ENCODE peak calls at places on chromosomes 16 and 17, in six cellular contexts. D is choroid plexus epithelial cell; M is adrenal gland; Q is CD8-positive, alpha-beta T cell; U is pancreas; H is lung. A is an unnamed sample.

GRCh38 chr16:54633943-54634362 is 296.7 kb upstream of the IRX5 start:
- DNase-seq in D (peak), M (peak), Q (no peak), U (no peak), H (peak), A (no peak)

GRCh38 chr16:11636172-11636721 is 32.0 kb upstream of the SNN start:
- DNase-seq in D (no peak), M (no peak), Q (no peak), U (peak), H (peak), A (no peak)

GRCh38 chr17:9645858-9646555 is 690 bp downstream of the USP43 start:
- DNase-seq in D (peak), M (peak), Q (no peak), U (peak), H (peak), A (no peak)

GRCh38 chr17:68085751-68086445 is 50.4 kb downstream of the KPNA2 start:
- DNase-seq in D (peak), M (no peak), Q (no peak), U (no peak), H (no peak), A (no peak)

GRCh38 chr16:46883353-46883689 is 841 bp upstream of the GPT2 start:
- DNase-seq in D (no peak), M (peak), Q (no peak), U (no peak), H (no peak), A (no peak)

GRCh38 chr17:28317965-28318758 is 838 bp upstream of the TMEM97 start:
- DNase-seq in D (no peak), M (no peak), Q (no peak), U (no peak), H (no peak), A (no peak)

GRCh38 chr17:42519546-42520444 is 16.2 kb upstream of the NAGLU start:
- DNase-seq in D (peak), M (peak), Q (no peak), U (peak), H (peak), A (peak)

GRCh38 chr16:48158296-48158695 is 2.5 kb upstream of the ABCC12 start:
- DNase-seq in D (peak), M (no peak), Q (no peak), U (no peak), H (no peak), A (no peak)

GRCh38 chr16:86590501-86591144 is 12.3 kb downstream of the FOXL1 start:
- DNase-seq in D (peak), M (no peak), Q (no peak), U (no peak), H (no peak), A (peak)

GRCh38 chr17:81665205-81666091 is 957 bp downstream of the OXLD1 start:
- DNase-seq in D (peak), M (peak), Q (no peak), U (no peak), H (no peak), A (no peak)

GRCh38 chr17:80297996-80298560 is 37.4 kb downstream of the RNF213 start:
- DNase-seq in D (no peak), M (no peak), Q (no peak), U (no peak), H (no peak), A (no peak)

GRCh38 chr16:35431829-35432663 is 1972.6 kb downstream of the TP53TG3F start:
- DNase-seq in D (no peak), M (peak), Q (no peak), U (no peak), H (no peak), A (no peak)

GRCh38 chr16:87556941-87557459 is 45.3 kb upstream of the JPH3 start:
- DNase-seq in D (no peak), M (peak), Q (no peak), U (no peak), H (peak), A (no peak)

GRCh38 chr16:75733305-75734141 is 7.2 kb upstream of the CPHXL start:
- DNase-seq in D (peak), M (peak), Q (no peak), U (no peak), H (no peak), A (peak)

GRCh38 chr16:27549607-27549856 is 181 bp downstream of the GTF3C1 start:
- DNase-seq in D (no peak), M (no peak), Q (no peak), U (no peak), H (no peak), A (no peak)
- TF ChIP-seq CTCF in D (no peak), M (no peak), Q (no peak), U (no peak), H (no peak), A (no peak)

GRCh38 chr17:58254803-58255202 is 16.4 kb downstream of the LPO start:
- DNase-seq in D (no peak), M (no peak), Q (no peak), U (no peak), H (no peak), A (no peak)
- TF ChIP-seq CTCF in D (peak), M (no peak), Q (no peak), U (no peak), H (no peak), A (no peak)

GRCh38 chr17:35747540-35748017 is 5.5 kb downstream of the GAS2L2 start:
- DNase-seq in D (peak), M (peak), Q (peak), U (peak), H (peak), A (peak)
- TF ChIP-seq CTCF in D (peak), M (peak), Q (peak), U (peak), H (peak), A (peak)

DNA sequence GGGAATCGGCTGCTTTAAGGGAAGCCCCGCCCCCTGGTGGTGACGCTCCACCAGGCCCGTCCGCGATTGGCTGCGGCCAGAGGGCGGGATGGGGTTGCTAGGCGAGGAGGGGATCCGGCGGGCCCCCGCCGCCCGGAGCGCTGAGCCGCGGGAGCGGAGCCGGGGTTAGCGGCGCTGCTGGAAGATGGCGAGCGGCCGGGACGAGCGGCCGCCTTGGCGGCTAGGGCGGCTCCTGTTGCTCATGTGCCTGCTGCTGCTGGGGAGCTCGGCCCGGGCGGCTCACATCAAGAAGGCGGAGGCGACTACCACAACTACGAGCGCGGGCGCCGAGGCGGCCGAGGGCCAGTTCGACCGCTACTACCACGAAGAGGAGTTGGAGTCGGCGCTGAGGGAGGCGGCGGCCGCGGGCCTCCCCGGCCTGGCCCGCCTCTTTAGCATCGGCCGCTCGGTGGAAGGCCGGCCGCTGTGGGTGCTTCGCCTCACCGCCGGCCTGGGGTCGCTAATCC is at the start of gene CPD:
- DNase-seq in D (peak), M (peak), Q (peak), U (peak), H (peak), A (peak)
- TF ChIP-seq CTCF in D (no peak), M (no peak), Q (no peak), U (peak), H (no peak), A (no peak)

GRCh38 chr16:19689342-19689741 is 28.7 kb downstream of the KNOP1 start:
- DNase-seq in D (no peak), M (no peak), Q (no peak), U (no peak), H (no peak), A (no peak)

GRCh38 chr16:19694989-19695388 is 23.0 kb downstream of the KNOP1 start:
- DNase-seq in D (no peak), M (no peak), Q (no peak), U (no peak), H (no peak), A (no peak)

GRCh38 chr16:19690196-19690595 is 27.8 kb downstream of the KNOP1 start:
- DNase-seq in D (peak), M (peak), Q (no peak), U (no peak), H (no peak), A (no peak)

GRCh38 chr16:19688396-19689024 is 29.5 kb downstream of the KNOP1 start:
- DNase-seq in D (no peak), M (no peak), Q (no peak), U (no peak), H (no peak), A (no peak)

GRCh38 chr16:19691161-19691850 is 26.7 kb downstream of the KNOP1 start:
- DNase-seq in D (peak), M (peak), Q (no peak), U (no peak), H (no peak), A (no peak)
- TF ChIP-seq CTCF in D (no peak), M (no peak), Q (no peak), U (no peak), H (no peak), A (no peak)

DNA sequence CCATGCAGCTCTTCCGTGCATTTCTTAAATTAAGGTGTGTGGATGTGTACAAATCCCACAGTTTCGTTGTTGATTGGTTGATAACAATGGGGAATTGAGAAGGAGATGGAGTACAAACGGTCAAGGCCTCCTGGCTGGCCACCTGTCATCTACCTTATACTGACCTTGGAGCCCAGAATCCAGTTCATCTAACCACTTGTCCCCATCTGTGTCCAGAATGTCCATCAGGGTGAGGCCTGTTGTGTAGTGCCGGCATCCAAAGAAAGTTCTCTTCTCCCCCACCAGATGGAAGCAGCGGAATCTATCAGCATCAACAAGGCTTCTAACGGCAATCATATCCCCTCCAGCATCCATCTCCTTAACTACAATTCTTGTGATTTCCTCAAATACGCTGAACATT is 1.5 kb downstream of the GSDMB start:
- DNase-seq in D (peak), M (no peak), Q (no peak), U (no peak), H (no peak), A (no peak)
- TF ChIP-seq CTCF in D (peak), M (no peak), Q (no peak), U (no peak), H (no peak), A (peak)

GRCh38 chr16:28494141-28494851 is at the start of gene APOBR:
- DNase-seq in D (no peak), M (peak), Q (peak), U (peak), H (peak), A (no peak)

GRCh38 chr16:28492511-28492910 is 637 bp upstream of the CLN3 start:
- DNase-seq in D (no peak), M (no peak), Q (no peak), U (no peak), H (no peak), A (no peak)

GRCh38 chr16:28491970-28492474 is at the start of gene CLN3:
- DNase-seq in D (peak), M (peak), Q (peak), U (peak), H (peak), A (peak)

GRCh38 chr16:28495098-28495793 is 803 bp downstream of the APOBR start:
- DNase-seq in D (no peak), M (no peak), Q (no peak), U (no peak), H (no peak), A (no peak)

DNA sequence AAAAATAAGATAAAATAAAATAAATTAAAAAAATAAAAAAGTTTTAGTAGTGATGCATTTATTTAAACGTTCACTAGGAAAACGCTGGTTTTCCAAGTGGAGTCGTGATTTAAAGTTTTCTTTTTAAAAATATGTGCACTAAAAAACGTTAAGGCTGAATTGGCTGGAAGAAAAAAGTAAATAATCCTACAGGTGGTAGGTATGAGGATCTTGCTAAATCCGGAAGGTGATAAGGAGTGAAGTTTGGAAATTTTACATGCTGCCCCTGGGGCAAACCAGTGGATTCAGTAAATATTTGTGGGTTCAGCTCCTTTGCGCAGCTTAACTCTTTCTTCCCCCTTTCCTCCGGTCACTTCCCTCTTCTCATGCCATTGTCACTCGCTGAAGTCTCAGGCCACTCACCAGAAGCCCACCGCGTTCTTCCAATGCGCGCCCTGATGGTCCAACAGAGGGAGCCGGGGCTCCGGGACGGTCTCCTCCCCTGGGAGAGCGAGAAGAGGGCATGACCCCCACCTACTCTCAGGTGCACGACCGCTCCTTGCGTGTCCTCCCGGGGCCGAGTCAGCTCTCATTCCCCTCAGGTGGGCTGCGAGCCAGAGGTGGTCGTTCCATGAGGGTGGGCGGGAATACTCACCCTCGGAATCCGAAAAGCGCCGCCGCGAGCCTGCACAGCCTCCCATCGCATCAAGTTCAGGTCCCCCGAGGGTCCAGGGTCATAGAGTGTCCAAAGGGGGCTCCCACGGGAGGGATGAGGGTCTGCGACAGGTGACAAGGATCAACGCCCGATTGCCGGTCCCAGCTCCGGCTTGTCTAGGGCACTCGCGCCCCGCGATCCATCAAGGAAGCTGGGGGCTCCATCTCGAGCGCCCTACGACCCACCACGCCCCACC is 549 bp downstream of the CLN3 start:
- DNase-seq in D (peak), M (peak), Q (no peak), U (peak), H (peak), A (no peak)
- TF ChIP-seq CTCF in D (peak), M (peak), Q (no peak), U (no peak), H (no peak), A (peak)

GRCh38 chr17:31559647-31560501 is 168.4 kb downstream of the RAB11FIP4 start:
- DNase-seq in D (no peak), M (no peak), Q (no peak), U (no peak), H (no peak), A (no peak)
- TF ChIP-seq CTCF in D (no peak), M (no peak), Q (no peak), U (no peak), H (no peak), A (no peak)

DNA sequence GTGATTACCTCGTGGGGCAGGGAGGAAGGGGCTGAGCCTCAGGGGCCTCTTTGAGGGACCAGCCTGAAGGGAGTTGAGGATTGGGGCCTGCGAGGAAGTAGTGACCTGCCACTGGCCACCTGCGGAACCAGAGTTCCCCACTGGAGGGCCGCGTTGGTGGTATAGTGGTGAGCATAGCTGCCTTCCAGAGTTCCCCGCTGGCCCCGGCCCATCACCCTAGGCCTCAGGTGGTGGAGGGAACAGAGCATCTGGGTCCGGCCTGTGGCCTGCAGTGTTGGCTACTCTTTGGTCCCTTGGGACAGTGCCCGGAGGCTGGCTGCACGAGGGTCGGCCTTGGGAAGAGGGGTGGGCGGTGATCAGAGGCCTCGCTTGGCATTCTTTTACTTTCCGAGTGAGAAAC is 20.5 kb downstream of the MGAT5B start:
- DNase-seq in D (no peak), M (no peak), Q (no peak), U (no peak), H (no peak), A (no peak)
- TF ChIP-seq CTCF in D (no peak), M (no peak), Q (no peak), U (no peak), H (no peak), A (no peak)

A was measured in AG09319.